ENCODE peak calls at places on chromosomes 12 and 14, in four cellular contexts. G is K562, N is HepG2, Q is endothelial cell of umbilical vein. J is an unnamed sample.

GRCh38 chr14:20836668-20837338 is 34.2 kb upstream of the RNASE1 start:
- DNase-seq in N (peak; percentile 63), G (peak; percentile 36), Q (peak; percentile 47), J (no peak)

GRCh38 chr12:95339086-95339788 is 121.6 kb downstream of the VEZT start:
- DNase-seq in N (no peak), G (no peak), Q (no peak), J (no peak)

GRCh38 chr12:41511247-41511646 is 323.1 kb downstream of the PDZRN4 start:
- DNase-seq in Q (no peak), N (no peak), G (no peak), J (no peak)

GRCh38 chr12:121232977-121233627 is 23.2 kb downstream of the P2RX4 start:
- DNase-seq in G (no peak), N (no peak), Q (no peak), J (peak; percentile 56)

GRCh38 chr12:13442457-13442856 is 245.9 kb downstream of the EMP1 start:
- DNase-seq in Q (no peak), G (no peak), N (no peak), J (no peak)

GRCh38 chr14:73789996-73790581 is 61.5 kb upstream of the PTGR2 start:
- DNase-seq in Q (peak; percentile 90), G (no peak), N (no peak), J (no peak)

GRCh38 chr12:101299346-101299745 is 19.4 kb downstream of the UTP20 start:
- DNase-seq in N (no peak), G (no peak), Q (no peak), J (no peak)

GRCh38 chr12:47752121-47752520 is 6.6 kb downstream of the RAPGEF3 start:
- DNase-seq in G (no peak), N (no peak), Q (no peak), J (no peak)

GRCh38 chr12:99093166-99093565 is 448.1 kb downstream of the APAF1 start:
- DNase-seq in Q (no peak), G (no peak), N (no peak), J (no peak)

GRCh38 chr14:82313889-82314288 is 780.2 kb upstream of the SEL1L start:
- DNase-seq in Q (no peak), G (no peak), N (no peak), J (no peak)

GRCh38 chr14:94728950-94729349 is 41.0 kb downstream of the GSC start:
- DNase-seq in G (no peak), N (no peak), Q (no peak), J (no peak)

GRCh38 chr12:109153711-109154434 is 37.5 kb downstream of the ACACB start:
- DNase-seq in Q (peak; percentile 28), G (peak; percentile 46), N (peak; percentile 49), J (no peak)

GRCh38 chr12:61654698-61655097 is 605.5 kb upstream of the USP15 start:
- DNase-seq in N (peak; percentile 7), G (no peak), Q (no peak), J (no peak)

GRCh38 chr14:21071225-21072041 is 1.3 kb downstream of the ARHGEF40 start:
- DNase-seq in N (peak; percentile 56), Q (peak; percentile 84), G (peak; percentile 76), J (no peak)

GRCh38 chr14:61752626-61753025 is 9.6 kb upstream of the SNAPC1 start:
- DNase-seq in N (no peak), Q (peak; percentile 32), G (no peak), J (no peak)

GRCh38 chr12:93653712-93654111 is 23.5 kb upstream of the CRADD start:
- DNase-seq in G (no peak), Q (no peak), N (no peak), J (no peak)

GRCh38 chr12:3077572-3078081 is 448 bp downstream of the TSPAN9 start:
- DNase-seq in N (no peak), G (no peak), Q (no peak), J (peak; percentile 65)

GRCh38 chr12:104358353-104359003 is 54.9 kb downstream of the EID3 start:
- DNase-seq in G (peak; percentile 78), Q (peak; percentile 66), N (peak; percentile 41), J (no peak)

GRCh38 chr14:94494085-94494484 is 15.2 kb downstream of the SERPINA12 start:
- DNase-seq in N (no peak), Q (no peak), G (no peak), J (no peak)

DNA sequence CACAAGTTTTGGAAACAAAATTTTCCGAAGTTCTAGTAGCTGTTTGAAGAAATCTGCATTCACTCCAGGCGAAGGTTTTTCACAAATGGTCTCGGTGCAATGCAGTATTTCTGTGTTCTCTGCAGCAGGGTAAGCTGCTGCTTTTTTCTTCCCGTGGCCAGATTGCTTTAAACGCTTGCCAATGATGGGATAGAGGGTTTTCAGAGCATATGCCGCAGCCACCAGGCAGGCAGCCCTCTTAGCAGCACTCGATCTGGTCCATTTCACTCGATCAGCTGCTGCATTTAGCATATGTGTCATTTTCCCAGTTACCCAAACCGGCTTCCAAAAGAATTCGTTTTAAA is 315 bp downstream of the ABCD2 start:
- DNase-seq in G (no peak), Q (no peak), N (no peak), J (no peak)
- TF ChIP-seq POLR2AphosphoS5 in G (no peak), Q (no peak), N (no peak), J (no peak)

GRCh38 chr14:32706672-32707071 is 232.0 kb upstream of the NPAS3 start:
- DNase-seq in N (no peak), Q (no peak), G (no peak), J (no peak)

GRCh38 chr14:32709072-32709471 is 229.6 kb upstream of the NPAS3 start:
- DNase-seq in N (no peak), G (no peak), Q (peak; percentile 49), J (no peak)

GRCh38 chr14:32711103-32711680 is 227.5 kb upstream of the NPAS3 start:
- DNase-seq in Q (peak; percentile 51), G (peak; percentile 28), N (peak; percentile 62), J (no peak)

GRCh38 chr14:32710351-32711102 is 228.2 kb upstream of the NPAS3 start:
- DNase-seq in G (no peak), Q (no peak), N (no peak), J (no peak)

GRCh38 chr14:32708134-32708533 is 230.5 kb upstream of the NPAS3 start:
- DNase-seq in Q (no peak), N (no peak), G (no peak), J (no peak)
- TF ChIP-seq JUN in Q (no peak), N (no peak), G (no peak), J (no peak)

GRCh38 chr12:65740873-65741600 is 83.2 kb upstream of the HMGA2 start:
- DNase-seq in G (peak; percentile 72), N (peak; percentile 69), Q (peak; percentile 82), J (peak; percentile 99)
- TF ChIP-seq POLR2AphosphoS5 in G (no peak), N (no peak), Q (no peak), J (no peak)

GRCh38 chr12:5088586-5089264 is 45.0 kb downstream of the KCNA5 start:
- DNase-seq in N (no peak), Q (no peak), G (no peak), J (no peak)
- TF ChIP-seq JUN in N (no peak), Q (no peak), G (no peak), J (no peak)

GRCh38 chr12:119931402-119931801 is 54.3 kb upstream of the CIT start:
- DNase-seq in N (no peak), Q (no peak), G (no peak), J (no peak)
- TF ChIP-seq POLR2AphosphoS5 in N (no peak), Q (no peak), G (no peak), J (no peak)

GRCh38 chr12:92468358-92469020 is 234.3 kb upstream of the PLEKHG7 start:
- DNase-seq in N (no peak), Q (no peak), G (peak; percentile 23), J (no peak)

GRCh38 chr12:92467886-92468285 is 234.9 kb upstream of the PLEKHG7 start:
- DNase-seq in G (peak; percentile 70), Q (no peak), N (no peak), J (no peak)

GRCh38 chr12:92471551-92471950 is 231.2 kb upstream of the PLEKHG7 start:
- DNase-seq in Q (no peak), N (no peak), G (no peak), J (no peak)

GRCh38 chr12:92470608-92471021 is 232.2 kb upstream of the PLEKHG7 start:
- DNase-seq in G (no peak), N (no peak), Q (no peak), J (no peak)

DNA sequence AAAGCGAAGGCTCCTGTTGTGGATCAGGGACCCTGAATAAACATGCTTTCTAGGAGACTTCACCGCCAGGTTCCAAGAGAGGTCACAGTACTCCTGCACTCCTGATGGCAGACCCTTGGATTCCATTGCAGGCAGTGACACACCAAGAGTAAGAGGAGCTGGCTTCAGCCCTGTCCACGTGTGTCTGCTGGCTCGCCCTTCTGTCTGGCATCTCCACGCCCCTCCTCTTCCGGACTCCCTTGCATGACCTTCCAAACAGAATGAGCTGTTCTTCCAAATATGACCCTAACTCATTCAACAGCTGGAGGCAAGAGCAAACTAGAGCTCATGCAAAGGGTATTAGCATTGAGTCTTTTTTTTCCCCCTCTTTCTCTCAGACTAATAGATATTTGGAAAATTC is 233.0 kb upstream of the PLEKHG7 start:
- DNase-seq in Q (peak; percentile 11), G (no peak), N (peak; percentile 1), J (no peak)
- TF ChIP-seq JUN in Q (no peak), G (no peak), N (no peak), J (no peak)

GRCh38 chr14:68902357-68902756 is 76.7 kb downstream of the ACTN1 start:
- DNase-seq in Q (no peak), N (no peak), G (no peak), J (no peak)

GRCh38 chr14:68908201-68908600 is 70.9 kb downstream of the ACTN1 start:
- DNase-seq in N (no peak), Q (no peak), G (no peak), J (no peak)

GRCh38 chr14:68908860-68909259 is 70.2 kb downstream of the ACTN1 start:
- DNase-seq in G (no peak), Q (no peak), N (no peak), J (no peak)

GRCh38 chr14:68906439-68906838 is 72.7 kb downstream of the ACTN1 start:
- DNase-seq in Q (no peak), N (no peak), G (no peak), J (no peak)

DNA sequence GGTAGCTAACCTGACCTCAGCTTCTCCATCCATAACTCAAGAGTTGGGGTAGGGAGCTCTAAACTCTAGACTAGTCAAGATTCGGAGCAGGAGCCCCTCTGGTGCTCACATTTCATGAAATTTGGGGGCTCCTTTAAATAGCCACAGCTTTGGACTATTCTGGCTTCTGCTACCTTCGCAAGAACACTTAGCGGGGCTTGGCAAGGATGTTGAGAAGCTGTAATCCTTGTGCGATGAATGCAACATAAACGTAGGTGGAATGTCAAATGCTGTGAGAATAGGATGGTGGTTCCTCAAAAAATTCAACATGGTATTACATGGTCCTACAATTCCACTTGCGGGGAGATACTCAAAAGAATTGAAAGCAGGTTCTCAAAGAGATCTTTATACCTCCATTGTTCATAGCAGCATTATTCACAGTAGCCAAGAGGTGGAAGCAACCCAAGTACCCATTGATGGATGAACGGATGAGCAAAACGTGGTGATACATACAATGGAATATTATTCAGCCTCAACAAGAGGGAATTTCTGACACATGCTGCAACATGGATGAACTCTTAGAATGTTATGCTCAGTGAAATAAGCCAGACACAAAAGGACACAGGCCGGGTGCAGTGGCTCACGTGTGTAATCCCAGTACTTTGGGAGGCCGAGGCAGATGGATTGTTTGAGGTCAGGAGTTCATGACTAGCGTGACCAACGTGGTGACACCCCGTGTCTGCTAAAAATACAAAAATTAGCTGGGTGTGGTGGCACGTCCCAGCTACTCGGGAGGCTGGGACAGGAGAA is 73.8 kb downstream of the ACTN1 start:
- DNase-seq in Q (no peak), N (no peak), G (no peak), J (no peak)
- TF ChIP-seq POLR2AphosphoS5 in Q (no peak), N (no peak), G (no peak), J (no peak)

GRCh38 chr12:59834659-59835474 is 239.0 kb downstream of the SLC16A7 start:
- DNase-seq in G (peak; percentile 1), Q (no peak), N (peak; percentile 5), J (no peak)
- TF ChIP-seq JUN in G (no peak), Q (no peak), N (no peak), J (no peak)

J was measured in H1.